ENCODE peak calls at places on chromosomes 13 and 19, in five cellular contexts. G is A673, N is fibroblast of lung, L is DND-41, Q is neural progenitor cell. F is an unnamed sample. For H3K9me3, the result is how much of the 10 kb centered on the place peaks cover.

GRCh38 chr19:53908106-53908932 is 759 bp upstream of the CACNG7 start:
- DNase-seq in N (peak), G (peak), Q (peak), L (no peak), F (no peak)

GRCh38 chr19:5498817-5499535 is 43.8 kb downstream of the ZNRF4 start:
- DNase-seq in L (no peak), N (no peak), Q (peak), G (peak), F (no peak)

GRCh38 chr19:50639121-50640112 is at the start of gene SYT3:
- DNase-seq in L (peak), N (peak), G (peak), Q (peak), F (no peak)

GRCh38 chr13:25391932-25392331 is 20.2 kb downstream of the ATP8A2 start:
- DNase-seq in L (no peak), Q (no peak), N (no peak), G (no peak), F (no peak)

GRCh38 chr19:27746691-27747380 is 1466.1 kb downstream of the UQCRFS1 start:
- DNase-seq in Q (peak), L (no peak), G (no peak), N (peak), F (no peak)

GRCh38 chr13:59012731-59013130 is 1151.0 kb downstream of the DIAPH3 start:
- DNase-seq in G (no peak), Q (no peak), N (no peak), L (no peak), F (no peak)

GRCh38 chr19:40217921-40218890 is at the start of gene TTC9B:
- DNase-seq in Q (peak), N (no peak), G (peak), L (no peak), F (no peak)

GRCh38 chr19:6271721-6272410 is 7.9 kb downstream of the MLLT1 start:
- DNase-seq in Q (peak), L (no peak), G (no peak), N (peak), F (no peak)

GRCh38 chr19:19627716-19628498 is at the start of gene LPAR2:
- DNase-seq in Q (peak), N (no peak), G (peak), L (no peak), F (no peak)

GRCh38 chr19:14528419-14529253 is 758 bp upstream of the TECR start:
- DNase-seq in N (peak), L (no peak), Q (no peak), G (no peak), F (no peak)

GRCh38 chr13:37715606-37716015 is 117.0 kb upstream of the POSTN start:
- DNase-seq in G (peak), Q (no peak), L (no peak), N (peak), F (no peak)

GRCh38 chr19:44927746-44928145 is 13.3 kb downstream of the APOC1 start:
- DNase-seq in G (no peak), Q (no peak), L (no peak), N (peak), F (no peak)

GRCh38 chr19:2229103-2230028 is 6.8 kb downstream of the PLEKHJ1 start:
- DNase-seq in G (no peak), N (no peak), L (no peak), Q (no peak), F (no peak)

GRCh38 chr19:49767380-49767779 is 579 bp downstream of the AP2A1 start:
- DNase-seq in L (no peak), Q (peak), N (no peak), G (no peak), F (no peak)

GRCh38 chr13:53545340-53545941 is 516.8 kb downstream of the OLFM4 start:
- DNase-seq in L (no peak), Q (peak), N (no peak), G (no peak), F (no peak)

GRCh38 chr19:44598355-44598754 is 15.0 kb upstream of the IGSF23 start:
- DNase-seq in L (no peak), Q (no peak), N (no peak), G (no peak), F (no peak)

GRCh38 chr19:49430678-49431329 is 5.6 kb downstream of the GFY start:
- DNase-seq in N (no peak), L (peak), Q (peak), G (no peak), F (no peak)

GRCh38 chr19:46878613-46879375 is 18.0 kb downstream of the ARHGAP35 start:
- DNase-seq in L (no peak), N (peak), G (no peak), Q (no peak), F (no peak)

GRCh38 chr19:23908165-23908564 is 6.5 kb upstream of the ZNF726 start:
- DNase-seq in L (no peak), Q (no peak), N (no peak), G (no peak), F (no peak)

GRCh38 chr19:23904406-23904805 is 10.3 kb upstream of the ZNF726 start:
- DNase-seq in G (no peak), L (no peak), Q (no peak), N (no peak), F (no peak)

GRCh38 chr19:23905771-23906170 is 8.9 kb upstream of the ZNF726 start:
- DNase-seq in L (no peak), N (no peak), G (no peak), Q (no peak), F (no peak)

GRCh38 chr19:23909222-23909621 is 5.5 kb upstream of the ZNF726 start:
- DNase-seq in L (no peak), N (no peak), Q (no peak), G (no peak), F (no peak)

GRCh38 chr19:23906835-23907234 is 7.9 kb upstream of the ZNF726 start:
- DNase-seq in N (no peak), L (no peak), Q (no peak), G (no peak), F (no peak)
- H3K9me3 ChIP-seq in N (under half), L (under half), Q (under half), G (half or more), F (under half)

GRCh38 chr19:37172368-37173366 is at the start of gene ZNF585A:
- DNase-seq in G (peak), Q (peak), L (peak), N (peak), F (peak)
- H3K4me3 ChIP-seq in G (peak), Q (peak), L (peak), N (peak), F (peak)

GRCh38 chr13:27979001-27979643 is 9.4 kb downstream of the URAD start:
- DNase-seq in L (no peak), N (no peak), G (no peak), Q (peak), F (no peak)
- TF ChIP-seq EZH2 in L (no peak), N (no peak), G (peak), Q (peak), F (peak)

DNA sequence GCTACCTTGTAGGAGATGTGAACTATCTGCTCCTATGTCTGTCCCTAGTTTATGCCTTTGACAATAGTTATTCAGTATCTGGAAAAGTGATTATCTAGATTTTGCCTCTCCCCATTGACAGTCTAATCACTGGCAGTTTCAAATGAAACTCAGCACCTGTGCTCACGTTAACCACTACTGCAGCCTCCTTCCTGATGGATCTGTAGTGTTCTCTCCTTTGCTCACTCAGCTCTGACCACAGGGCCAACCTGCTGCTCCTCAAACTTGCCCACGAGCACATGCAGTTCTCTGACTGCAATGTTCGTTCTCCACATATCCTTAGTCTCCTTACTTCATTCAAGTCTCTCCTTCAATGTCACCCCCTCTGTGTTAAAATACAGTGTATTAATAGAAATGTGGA is 230.1 kb downstream of the NHLRC3 start:
- DNase-seq in L (no peak), Q (no peak), N (no peak), G (no peak), F (no peak)
- H3K9me3 ChIP-seq in L (under half), Q (under half), N (under half), G (under half), F (under half)

GRCh38 chr13:73970413-73971055 is 163.7 kb downstream of the KLF12 start:
- DNase-seq in Q (no peak), G (no peak), N (peak), L (no peak), F (no peak)

GRCh38 chr13:73975767-73976166 is 158.4 kb downstream of the KLF12 start:
- DNase-seq in L (no peak), N (no peak), G (no peak), Q (no peak), F (no peak)

GRCh38 chr13:73971481-73971880 is 162.7 kb downstream of the KLF12 start:
- DNase-seq in N (peak), G (no peak), Q (no peak), L (no peak), F (no peak)

GRCh38 chr13:73972503-73972902 is 161.7 kb downstream of the KLF12 start:
- DNase-seq in L (no peak), G (no peak), N (no peak), Q (no peak), F (no peak)

DNA sequence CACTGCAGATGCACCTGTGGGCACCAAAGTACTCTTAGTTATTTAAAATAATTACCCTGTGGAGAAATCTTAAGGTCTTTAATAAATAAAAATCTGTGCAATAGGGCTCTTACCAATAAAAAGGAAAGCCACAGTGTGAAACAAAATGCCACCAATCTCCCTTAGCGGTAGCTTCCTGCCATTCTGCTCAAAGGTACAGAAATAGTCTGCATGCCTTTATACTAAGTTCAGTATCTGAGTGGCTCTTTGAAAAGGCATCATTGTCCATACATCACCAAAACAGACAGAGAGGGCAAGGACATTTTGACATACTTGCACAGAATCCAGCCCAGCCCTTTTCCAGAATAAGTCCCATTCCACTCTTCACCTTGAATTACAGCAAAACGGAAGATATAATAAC is 161.0 kb downstream of the KLF12 start:
- DNase-seq in L (no peak), G (no peak), Q (no peak), N (no peak), F (no peak)
- H3K4me3 ChIP-seq in L (no peak), G (no peak), Q (no peak), N (no peak), F (no peak)

F was measured in SK-N-MC.